ENCODE peak calls at places on chromosome 10, in seven cellular contexts. One of them, this sample, is unnamed.
A peak's percentile ranks its signal among the peaks of the same experiment; 100 is the strongest.

GRCh38 chr10:59892697-59893096 is 13.7 kb downstream of the CCDC6 start:
- DNase-seq in astrocyte: no peak
- DNase-seq in HepG2: no peak
- DNase-seq in lower lobe of right lung: peak; percentile 55
- DNase-seq in upper lobe of left lung: peak; percentile 13
- DNase-seq in AG09309: no peak
- DNase-seq in BJ: no peak
- DNase-seq in this sample: no peak

GRCh38 chr10:9302142-9302746 is 1247.8 kb downstream of the GATA3 start:
- DNase-seq in AG09309: peak; percentile 21
- DNase-seq in astrocyte: peak; percentile 34
- DNase-seq in upper lobe of left lung: no peak
- DNase-seq in BJ: peak; percentile 22
- DNase-seq in HepG2: peak; percentile 33
- DNase-seq in lower lobe of right lung: no peak
- DNase-seq in this sample: peak; percentile 31

GRCh38 chr10:122044713-122045112 is 55.8 kb downstream of the TACC2 start:
- DNase-seq in HepG2: no peak
- DNase-seq in BJ: no peak
- DNase-seq in upper lobe of left lung: no peak
- DNase-seq in lower lobe of right lung: no peak
- DNase-seq in astrocyte: peak; percentile 9
- DNase-seq in AG09309: no peak
- DNase-seq in this sample: peak; percentile 17

GRCh38 chr10:7260412-7260900 is 150.4 kb downstream of the SFMBT2 start:
- DNase-seq in lower lobe of right lung: no peak
- DNase-seq in AG09309: peak; percentile 83
- DNase-seq in HepG2: peak; percentile 45
- DNase-seq in upper lobe of left lung: no peak
- DNase-seq in BJ: peak; percentile 32
- DNase-seq in astrocyte: peak; percentile 97
- DNase-seq in this sample: peak; percentile 45

GRCh38 chr10:127977368-127978009 is 70.6 kb downstream of the PTPRE start:
- DNase-seq in BJ: no peak
- DNase-seq in AG09309: peak; percentile 23
- DNase-seq in HepG2: no peak
- DNase-seq in upper lobe of left lung: no peak
- DNase-seq in lower lobe of right lung: peak; percentile 79
- DNase-seq in astrocyte: peak; percentile 84
- DNase-seq in this sample: peak; percentile 88

GRCh38 chr10:89327803-89328441 is at the start of gene IFIT3:
- DNase-seq in HepG2: peak; percentile 38
- DNase-seq in BJ: peak; percentile 86
- DNase-seq in upper lobe of left lung: no peak
- DNase-seq in AG09309: peak; percentile 72
- DNase-seq in astrocyte: peak; percentile 95
- DNase-seq in lower lobe of right lung: peak; percentile 53
- DNase-seq in this sample: peak; percentile 91

GRCh38 chr10:66931340-66931948 is 5.6 kb downstream of the LRRTM3 start:
- DNase-seq in AG09309: peak; percentile 46
- DNase-seq in upper lobe of left lung: no peak
- DNase-seq in HepG2: peak; percentile 43
- DNase-seq in lower lobe of right lung: no peak
- DNase-seq in BJ: peak; percentile 10
- DNase-seq in astrocyte: peak; percentile 48
- DNase-seq in this sample: peak; percentile 54

GRCh38 chr10:123997486-123998196 is 95.8 kb downstream of the CHST15 start:
- DNase-seq in upper lobe of left lung: no peak
- DNase-seq in lower lobe of right lung: peak; percentile 72
- DNase-seq in AG09309: peak; percentile 99
- DNase-seq in HepG2: peak; percentile 10
- DNase-seq in astrocyte: peak; percentile 99
- DNase-seq in BJ: peak; percentile 95
- DNase-seq in this sample: peak; percentile 97

GRCh38 chr10:95605163-95605562 is 44.0 kb upstream of the SORBS1 start:
- DNase-seq in BJ: no peak
- DNase-seq in lower lobe of right lung: no peak
- DNase-seq in upper lobe of left lung: no peak
- DNase-seq in HepG2: no peak
- DNase-seq in astrocyte: no peak
- DNase-seq in AG09309: no peak
- DNase-seq in this sample: no peak

GRCh38 chr10:16155761-16156322 is 281.0 kb upstream of the PTER start:
- DNase-seq in AG09309: no peak
- DNase-seq in BJ: no peak
- DNase-seq in upper lobe of left lung: no peak
- DNase-seq in HepG2: no peak
- DNase-seq in lower lobe of right lung: no peak
- DNase-seq in astrocyte: no peak
- DNase-seq in this sample: no peak

GRCh38 chr10:132919374-132920100 is 22.8 kb downstream of the CFAP46 start:
- DNase-seq in upper lobe of left lung: peak; percentile 69
- DNase-seq in lower lobe of right lung: peak; percentile 43
- DNase-seq in BJ: no peak
- DNase-seq in HepG2: no peak
- DNase-seq in AG09309: no peak
- DNase-seq in astrocyte: no peak
- DNase-seq in this sample: no peak

GRCh38 chr10:3045471-3046209 is 21.7 kb upstream of the PFKP start:
- DNase-seq in upper lobe of left lung: peak; percentile 88
- DNase-seq in astrocyte: peak; percentile 89
- DNase-seq in lower lobe of right lung: peak; percentile 78
- DNase-seq in AG09309: peak; percentile 62
- DNase-seq in HepG2: peak; percentile 27
- DNase-seq in BJ: peak; percentile 35
- DNase-seq in this sample: peak; percentile 70

GRCh38 chr10:58275908-58276307 is 6.9 kb downstream of the CISD1 start:
- DNase-seq in HepG2: no peak
- DNase-seq in astrocyte: peak; percentile 78
- DNase-seq in AG09309: no peak
- DNase-seq in BJ: no peak
- DNase-seq in lower lobe of right lung: no peak
- DNase-seq in upper lobe of left lung: no peak
- DNase-seq in this sample: peak; percentile 62

GRCh38 chr10:44881639-44882038 is 29.5 kb upstream of the TMEM72 start:
- DNase-seq in astrocyte: no peak
- DNase-seq in upper lobe of left lung: no peak
- DNase-seq in AG09309: no peak
- DNase-seq in lower lobe of right lung: no peak
- DNase-seq in BJ: no peak
- DNase-seq in HepG2: no peak
- DNase-seq in this sample: no peak

GRCh38 chr10:44882146-44882720 is 28.9 kb upstream of the TMEM72 start:
- DNase-seq in AG09309: no peak
- DNase-seq in lower lobe of right lung: no peak
- DNase-seq in BJ: no peak
- DNase-seq in astrocyte: no peak
- DNase-seq in HepG2: no peak
- DNase-seq in upper lobe of left lung: no peak
- DNase-seq in this sample: no peak

GRCh38 chr10:44879531-44879899 is 31.6 kb upstream of the TMEM72 start:
- DNase-seq in AG09309: no peak
- DNase-seq in upper lobe of left lung: no peak
- DNase-seq in HepG2: no peak
- DNase-seq in BJ: no peak
- DNase-seq in lower lobe of right lung: no peak
- DNase-seq in astrocyte: no peak
- DNase-seq in this sample: no peak

GRCh38 chr10:44880090-44880715 is 30.9 kb upstream of the TMEM72 start:
- DNase-seq in AG09309: no peak
- DNase-seq in upper lobe of left lung: peak; percentile 46
- DNase-seq in astrocyte: no peak
- DNase-seq in BJ: no peak
- DNase-seq in HepG2: no peak
- DNase-seq in lower lobe of right lung: no peak
- DNase-seq in this sample: no peak

DNA sequence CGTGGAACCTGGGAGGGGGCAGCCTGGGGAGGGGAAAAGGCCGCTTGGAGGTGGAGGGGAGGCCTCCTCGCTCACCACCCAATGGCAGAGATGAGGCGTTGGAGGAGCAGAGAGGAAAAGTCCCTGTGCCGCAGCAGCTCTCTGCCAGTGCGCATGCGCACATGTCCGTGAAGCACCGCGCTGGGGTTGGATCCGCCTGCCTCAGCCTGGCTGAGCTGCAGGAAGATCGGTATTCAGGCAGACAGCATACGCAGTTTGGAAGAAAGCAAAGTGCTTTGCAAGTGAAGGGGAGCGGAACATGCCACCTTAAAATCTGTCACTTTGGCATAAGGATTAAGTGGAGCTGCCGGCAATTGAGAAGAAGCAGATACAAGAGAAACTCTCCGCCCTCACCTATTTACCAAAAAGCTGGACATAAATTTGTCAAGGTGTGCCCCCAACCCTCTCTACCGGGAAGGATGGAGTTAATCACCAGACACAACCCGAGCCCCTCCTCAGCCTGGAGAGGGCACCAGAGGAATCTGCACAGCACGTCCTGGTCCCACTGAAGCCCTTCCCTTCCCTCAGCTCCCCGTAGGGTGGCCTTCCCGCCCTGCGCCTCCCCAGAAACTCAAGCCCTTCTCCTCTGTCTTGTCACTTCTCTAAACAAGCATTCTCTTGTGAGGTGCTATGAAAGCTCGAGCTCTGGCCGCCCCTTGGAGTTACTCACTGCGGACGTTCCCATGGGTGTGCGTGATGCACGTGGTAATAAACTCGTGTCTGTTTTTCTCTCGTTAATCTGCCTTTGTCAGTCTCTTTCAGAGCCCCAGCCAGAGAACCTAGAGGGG is 32.2 kb upstream of the TMEM72 start:
- DNase-seq in astrocyte: peak; percentile 62
- DNase-seq in upper lobe of left lung: peak; percentile 91
- DNase-seq in AG09309: no peak
- DNase-seq in BJ: peak; percentile 46
- DNase-seq in HepG2: peak; percentile 49
- DNase-seq in lower lobe of right lung: peak; percentile 89
- DNase-seq in this sample: peak; percentile 82
- TF ChIP-seq CTCF in astrocyte: no peak
- TF ChIP-seq CTCF in upper lobe of left lung: no peak
- TF ChIP-seq CTCF in AG09309: peak; percentile 15
- TF ChIP-seq CTCF in BJ: peak; percentile 28
- TF ChIP-seq CTCF in HepG2: peak; percentile 24
- TF ChIP-seq CTCF in lower lobe of right lung: no peak
- TF ChIP-seq CTCF in this sample: peak; percentile 33

DNA sequence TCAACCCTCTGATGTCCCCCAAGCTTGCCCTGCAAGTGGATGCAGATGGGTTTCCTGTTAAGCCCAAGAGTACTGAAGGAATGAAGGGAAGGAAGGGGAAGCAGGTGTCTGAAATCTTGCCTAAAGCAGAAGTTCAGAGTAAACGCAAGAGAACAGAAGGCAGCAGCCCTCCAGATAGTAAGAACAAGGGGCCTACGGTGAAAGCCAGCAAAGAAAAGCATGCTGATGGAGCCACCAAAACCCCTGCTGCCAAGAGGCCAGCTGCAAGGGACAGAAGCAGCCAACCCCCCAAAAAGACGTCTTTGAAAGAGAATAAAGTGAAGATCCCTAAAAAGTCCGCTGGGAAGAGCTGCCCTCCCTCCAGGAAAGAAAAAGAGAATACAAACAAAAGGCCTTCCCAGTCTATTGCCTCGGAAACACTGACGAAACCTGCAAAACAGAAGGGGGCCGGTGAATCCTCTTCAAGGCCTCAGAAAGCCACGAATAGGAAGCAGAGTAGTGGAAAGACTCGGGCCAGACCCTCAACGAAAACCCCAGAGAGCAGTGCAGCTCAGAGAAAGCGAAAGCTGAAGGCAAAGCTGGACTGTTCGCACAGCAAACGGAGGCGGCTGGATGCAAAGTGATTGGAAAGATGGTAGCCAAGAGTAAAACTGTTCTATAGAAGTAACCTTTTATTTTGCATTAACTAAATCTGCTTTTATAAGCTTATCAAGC is 152.6 kb downstream of the LCOR start:
- DNase-seq in HepG2: no peak
- DNase-seq in upper lobe of left lung: no peak
- DNase-seq in lower lobe of right lung: no peak
- DNase-seq in astrocyte: no peak
- DNase-seq in BJ: no peak
- DNase-seq in AG09309: no peak
- DNase-seq in this sample: no peak
- TF ChIP-seq CTCF in HepG2: no peak
- TF ChIP-seq CTCF in upper lobe of left lung: no peak
- TF ChIP-seq CTCF in lower lobe of right lung: no peak
- TF ChIP-seq CTCF in astrocyte: no peak
- TF ChIP-seq CTCF in BJ: no peak
- TF ChIP-seq CTCF in AG09309: no peak
- TF ChIP-seq CTCF in this sample: no peak

DNA sequence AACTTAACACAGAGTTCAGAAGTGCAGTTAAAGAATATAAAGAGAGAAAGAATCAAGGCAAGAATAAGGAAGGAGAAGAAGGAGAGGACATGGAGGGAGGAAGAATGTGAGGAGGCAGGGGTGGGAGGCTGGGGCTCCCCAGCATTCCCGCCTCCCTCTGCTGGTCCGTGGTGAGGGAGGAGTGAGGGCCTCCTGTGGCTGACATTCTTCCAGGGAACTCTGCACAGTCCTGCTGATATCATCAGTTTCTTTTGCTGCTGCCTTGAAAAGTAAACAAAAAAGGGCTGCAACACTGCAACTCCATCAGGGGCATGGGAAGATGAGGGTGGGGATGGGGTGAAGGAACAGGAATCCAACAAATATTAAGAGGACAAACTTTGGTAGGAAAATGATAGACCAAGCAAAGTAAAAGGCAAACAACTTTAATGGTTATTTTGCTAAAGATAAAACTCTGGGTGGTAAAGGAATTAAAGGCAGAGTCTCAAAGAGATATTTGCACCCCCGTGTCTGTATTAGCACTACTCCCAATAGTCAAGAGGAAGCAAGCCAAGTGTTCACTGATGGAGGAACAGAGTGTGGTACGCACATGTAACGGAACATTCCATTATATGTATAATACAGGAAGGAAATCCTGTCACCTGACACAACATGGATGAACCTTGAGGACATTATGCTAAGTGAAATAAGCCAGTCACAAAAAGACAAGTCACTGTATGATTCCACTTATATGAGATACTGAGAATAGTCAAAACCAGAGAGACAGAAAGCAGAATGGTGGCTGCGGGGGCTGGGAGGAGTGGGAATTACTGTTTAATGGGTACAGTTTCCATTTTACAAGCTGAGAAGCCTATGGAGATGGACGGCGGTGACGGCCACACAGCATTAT is 8.0 kb upstream of the SPOCK2 start:
- DNase-seq in upper lobe of left lung: no peak
- DNase-seq in astrocyte: peak; percentile 25
- DNase-seq in HepG2: peak; percentile 72
- DNase-seq in lower lobe of right lung: no peak
- DNase-seq in BJ: no peak
- DNase-seq in AG09309: no peak
- DNase-seq in this sample: peak; percentile 53
- TF ChIP-seq CTCF in upper lobe of left lung: no peak
- TF ChIP-seq CTCF in astrocyte: no peak
- TF ChIP-seq CTCF in HepG2: peak; percentile 58
- TF ChIP-seq CTCF in lower lobe of right lung: no peak
- TF ChIP-seq CTCF in BJ: peak; percentile 13
- TF ChIP-seq CTCF in AG09309: no peak
- TF ChIP-seq CTCF in this sample: peak; percentile 50

GRCh38 chr10:5195727-5196374 is 786 bp upstream of the AKR1C4 start:
- DNase-seq in astrocyte: no peak
- DNase-seq in AG09309: no peak
- DNase-seq in lower lobe of right lung: no peak
- DNase-seq in HepG2: peak; percentile 82
- DNase-seq in BJ: no peak
- DNase-seq in upper lobe of left lung: no peak
- DNase-seq in this sample: no peak
- TF ChIP-seq CTCF in astrocyte: no peak
- TF ChIP-seq CTCF in AG09309: no peak
- TF ChIP-seq CTCF in lower lobe of right lung: no peak
- TF ChIP-seq CTCF in HepG2: no peak
- TF ChIP-seq CTCF in BJ: no peak
- TF ChIP-seq CTCF in upper lobe of left lung: no peak
- TF ChIP-seq CTCF in this sample: no peak

This sample was measured in brain microvascular endothelial cell.